ENCODE peak calls at places on chromosome 19, in four cellular contexts. F is psoas muscle; Z is CD8-positive, alpha-beta T cell; D is astrocyte of the spinal cord. U is an unnamed sample.

GRCh38 chr19:2726904-2727639 is 5.9 kb upstream of the DIRAS1 start:
- DNase-seq in F (no peak), Z (no peak), D (no peak), U (no peak)

GRCh38 chr19:719636-720377 is 11.1 kb downstream of the PALM start:
- DNase-seq in D (no peak), F (no peak), Z (no peak), U (no peak)

GRCh38 chr19:53365899-53366493 is 491 bp downstream of the ZNF525 start:
- DNase-seq in F (peak), Z (no peak), D (no peak), U (peak)

GRCh38 chr19:11164879-11165406 is 9.4 kb upstream of the SPC24 start:
- DNase-seq in Z (no peak), F (peak), D (peak), U (no peak)

GRCh38 chr19:2309734-2310362 is 1.9 kb upstream of the LINGO3 start:
- DNase-seq in F (no peak), Z (no peak), D (peak), U (peak)

GRCh38 chr19:3374369-3375112 is 8.2 kb downstream of the NFIC start:
- DNase-seq in Z (no peak), F (peak), D (no peak), U (no peak)

GRCh38 chr19:33814181-33815165 is 17.8 kb downstream of the KCTD15 start:
- DNase-seq in Z (no peak), D (no peak), F (no peak), U (no peak)

GRCh38 chr19:46229442-46229841 is at the start of gene IGFL1:
- DNase-seq in Z (no peak), D (no peak), F (no peak), U (no peak)

GRCh38 chr19:40200352-40201099 is 9.3 kb downstream of the MAP3K10 start:
- DNase-seq in Z (no peak), F (no peak), D (no peak), U (peak)

GRCh38 chr19:7852851-7853759 is 21.1 kb downstream of the PRR36 start:
- DNase-seq in F (peak), Z (peak), D (peak), U (no peak)

GRCh38 chr19:7680606-7681335 is at the start of gene TRAPPC5:
- DNase-seq in D (peak), Z (peak), F (peak), U (peak)

GRCh38 chr19:35381926-35382325 is 11.1 kb downstream of the GPR42 start:
- DNase-seq in F (no peak), D (no peak), Z (no peak), U (no peak)

GRCh38 chr19:50311723-50312635 is 17.2 kb downstream of the KCNC3 start:
- DNase-seq in Z (no peak), F (peak), D (no peak), U (no peak)

GRCh38 chr19:44657211-44657921 is 13.7 kb downstream of the PVR start:
- DNase-seq in F (peak), Z (peak), D (peak), U (peak)

GRCh38 chr19:38655148-38655824 is 7.8 kb downstream of the ACTN4 start:
- DNase-seq in Z (no peak), D (no peak), F (no peak), U (peak)

GRCh38 chr19:55370305-55370988 is at the start of gene IL11:
- DNase-seq in D (peak), F (no peak), Z (no peak), U (peak)

GRCh38 chr19:48993175-48994034 is at the start of the genes GYS1 and RUVBL2:
- DNase-seq in Z (peak), F (peak), D (peak), U (peak)

GRCh38 chr19:35341565-35342225 is 6.0 kb upstream of the FFAR1 start:
- DNase-seq in Z (no peak), D (no peak), F (no peak), U (no peak)

GRCh38 chr19:54190503-54190941 is 586 bp upstream of the TSEN34 start:
- DNase-seq in Z (peak), D (peak), F (peak), U (peak)

DNA sequence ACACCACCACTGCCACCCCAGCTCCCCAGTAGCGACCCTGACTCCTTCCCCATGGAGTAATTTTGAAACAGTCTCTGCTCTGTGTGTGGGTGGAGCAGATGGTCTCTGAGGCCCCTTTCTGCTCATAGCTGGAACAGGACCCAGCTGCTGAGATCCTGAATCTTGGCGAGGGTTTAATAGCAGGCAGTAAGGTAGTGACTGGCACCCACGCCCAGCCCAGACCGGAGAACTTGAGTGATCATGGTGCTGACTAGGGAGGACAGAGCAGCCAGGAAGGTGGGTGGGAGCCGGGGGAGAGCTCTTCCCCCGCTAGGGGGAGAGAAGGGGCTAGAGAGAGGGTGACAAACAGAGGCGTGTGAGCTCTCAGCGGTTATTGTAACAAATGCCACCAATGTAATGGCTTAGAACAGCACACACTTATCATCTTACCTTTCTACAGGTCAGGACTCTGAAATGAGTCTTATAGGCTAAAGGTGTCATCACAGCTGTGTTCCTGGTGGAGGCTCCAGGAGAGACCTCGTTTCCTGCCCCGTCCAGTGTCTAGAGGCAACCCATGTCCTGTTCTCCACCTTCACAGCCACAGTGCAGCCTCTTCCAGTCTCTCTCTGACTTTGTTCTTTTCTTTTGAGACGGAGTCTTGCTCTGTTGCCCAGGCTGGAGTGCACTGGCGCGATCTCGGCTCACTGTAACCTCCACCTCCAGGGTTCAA is 7.2 kb upstream of the ACER1 start:
- DNase-seq in Z (no peak), D (no peak), F (no peak), U (no peak)
- TF ChIP-seq CTCF in Z (no peak), D (no peak), F (no peak), U (no peak)

DNA sequence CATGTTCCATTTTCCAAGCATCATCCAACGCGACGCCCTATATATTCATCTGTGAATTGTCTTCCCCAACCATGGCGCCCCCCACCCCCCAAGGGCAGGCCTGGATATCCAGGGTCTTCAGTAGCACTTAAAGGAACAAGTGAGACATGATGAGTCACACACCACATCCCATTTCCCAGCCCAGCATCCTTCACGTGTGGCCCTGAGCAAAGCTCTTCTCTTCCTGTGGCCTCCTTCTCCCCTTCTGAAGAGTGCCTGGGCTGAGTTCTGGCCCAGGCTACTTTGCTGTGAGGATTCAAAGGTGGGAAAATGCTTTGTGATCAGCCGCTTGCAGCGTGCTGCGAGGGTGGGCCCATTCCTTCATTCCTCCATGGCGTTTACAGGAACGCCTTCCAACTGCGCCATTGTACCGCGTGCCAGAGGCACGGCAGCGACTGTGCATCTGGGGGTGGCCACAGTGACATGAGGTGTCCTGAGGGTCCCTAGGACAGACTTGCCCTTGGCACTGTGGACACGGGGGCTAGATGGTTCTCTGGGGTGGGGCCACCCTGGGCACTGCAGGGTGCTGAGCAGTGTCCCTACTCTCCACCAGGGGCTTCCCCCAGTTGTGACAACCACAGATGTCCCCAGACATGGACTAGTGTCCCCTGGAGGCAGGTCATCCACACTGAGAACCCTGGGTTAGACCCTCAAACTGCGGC is 11.7 kb downstream of the PLIN4 start:
- DNase-seq in F (no peak), Z (no peak), D (peak), U (peak)
- TF ChIP-seq CTCF in F (no peak), Z (no peak), D (no peak), U (peak)

DNA sequence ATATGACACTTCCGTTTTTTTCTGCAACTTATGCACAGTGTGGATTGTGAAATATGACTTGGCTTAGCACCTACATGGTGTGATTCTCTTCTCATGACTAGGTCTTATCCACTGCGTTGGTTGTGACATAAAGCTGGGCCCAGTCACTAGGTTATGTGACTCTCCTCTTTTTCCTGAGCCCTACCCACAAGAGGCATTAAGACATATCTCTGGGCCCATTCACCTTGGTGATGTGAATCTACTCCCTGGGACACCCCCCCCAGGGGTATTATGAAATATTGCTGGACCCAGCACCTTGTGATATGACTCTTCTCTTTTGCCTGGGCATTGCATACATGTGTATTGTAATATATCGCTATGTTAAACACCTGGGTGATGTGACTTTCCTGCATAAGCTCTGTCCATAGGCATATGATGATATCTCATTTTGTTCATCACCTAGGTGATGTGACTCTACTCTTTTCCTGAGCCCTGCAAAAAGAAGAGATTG is 85.8 kb upstream of the ZNF43 start:
- DNase-seq in D (no peak), F (no peak), Z (no peak), U (no peak)
- TF ChIP-seq CTCF in D (no peak), F (no peak), Z (no peak), U (no peak)

DNA sequence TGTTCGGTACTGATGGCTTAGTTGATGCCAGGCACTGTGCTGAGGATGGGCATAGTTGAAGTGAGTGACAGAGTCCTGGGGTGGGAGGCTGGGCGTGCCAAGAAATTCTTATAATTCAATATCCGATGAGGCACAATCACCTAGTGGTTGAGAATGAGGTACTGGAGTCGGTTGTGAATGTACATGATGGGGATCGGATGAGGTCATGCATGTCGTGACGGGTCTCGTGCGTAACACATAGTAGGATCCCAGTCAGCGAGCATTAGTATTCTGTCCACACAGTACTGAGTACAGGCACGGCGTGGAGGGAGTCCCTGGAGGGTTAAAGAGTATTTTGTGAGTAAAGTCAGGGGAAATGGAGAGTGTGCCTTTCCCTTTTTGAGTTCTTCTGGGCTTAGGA is 2.8 kb downstream of the SAFB start:
- DNase-seq in Z (no peak), D (no peak), F (no peak), U (no peak)
- TF ChIP-seq CTCF in Z (no peak), D (no peak), F (no peak), U (no peak)

GRCh38 chr19:18487576-18488402 is 34.1 kb downstream of the ELL start:
- DNase-seq in F (no peak), D (no peak), Z (no peak), U (no peak)

GRCh38 chr19:18490719-18491118 is 31.2 kb downstream of the ELL start:
- DNase-seq in F (no peak), Z (no peak), D (no peak), U (no peak)

GRCh38 chr19:18488403-18488723 is 33.5 kb downstream of the ELL start:
- DNase-seq in F (peak), Z (no peak), D (no peak), U (no peak)

GRCh38 chr19:18489627-18490184 is 32.2 kb downstream of the ELL start:
- DNase-seq in F (no peak), Z (no peak), D (no peak), U (no peak)

GRCh38 chr19:18488838-18489626 is 32.8 kb downstream of the ELL start:
- DNase-seq in F (peak), Z (no peak), D (no peak), U (no peak)
- TF ChIP-seq CTCF in F (peak), Z (no peak), D (peak), U (no peak)

DNA sequence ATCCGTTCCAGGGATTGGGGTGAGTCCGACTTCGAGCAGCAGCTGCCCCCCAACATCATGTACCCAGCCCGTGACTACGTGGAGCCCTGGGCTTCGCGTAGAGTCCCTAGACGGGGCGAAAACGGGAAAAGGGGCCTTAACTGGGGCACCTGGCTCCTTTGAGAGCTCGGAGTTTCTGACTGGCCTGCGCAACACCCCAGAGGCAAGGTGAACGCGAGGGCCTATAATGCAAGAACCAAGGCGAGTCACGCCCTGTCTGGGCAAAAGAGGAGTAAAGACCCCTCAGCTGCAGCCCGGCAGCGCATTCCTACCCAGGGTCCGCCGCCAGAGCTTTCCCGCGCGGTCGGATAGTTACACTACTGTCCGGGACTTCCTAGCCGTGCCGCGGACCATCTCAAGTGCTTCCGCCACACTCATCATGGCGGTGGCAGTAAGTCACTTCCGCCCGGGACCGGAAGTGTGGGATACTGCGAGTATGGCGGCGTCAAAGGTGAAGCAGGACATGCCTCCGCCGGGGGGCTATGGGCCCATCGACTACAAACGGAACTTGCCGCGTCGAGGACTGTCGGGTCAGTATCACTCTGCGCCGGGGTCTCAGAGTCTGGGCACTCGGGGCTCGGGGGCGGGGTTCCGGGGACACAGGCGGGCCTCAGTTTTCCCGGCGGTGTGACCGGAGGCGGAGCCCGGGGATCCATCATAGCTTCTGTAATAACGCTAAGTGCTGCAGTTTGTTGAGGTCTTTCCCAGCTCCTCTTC is at the start of gene NDUFA13:
- DNase-seq in F (peak), Z (peak), D (peak), U (peak)
- TF ChIP-seq CTCF in F (peak), Z (no peak), D (no peak), U (no peak)

GRCh38 chr19:47274891-47275865 is 493 bp downstream of the INAFM1 start:
- DNase-seq in Z (peak), F (no peak), D (peak), U (no peak)

GRCh38 chr19:47275866-47276461 is 1.3 kb downstream of the INAFM1 start:
- DNase-seq in D (peak), F (peak), Z (no peak), U (peak)

GRCh38 chr19:47284324-47284899 is 9.7 kb downstream of the INAFM1 start:
- DNase-seq in Z (peak), F (no peak), D (peak), U (peak)

GRCh38 chr19:47283405-47284059 is 8.8 kb downstream of the INAFM1 start:
- DNase-seq in F (no peak), D (no peak), Z (no peak), U (no peak)

GRCh38 chr19:47280183-47280797 is 5.6 kb downstream of the INAFM1 start:
- DNase-seq in Z (peak), D (no peak), F (no peak), U (no peak)
- TF ChIP-seq CTCF in Z (peak), D (peak), F (peak), U (peak)